ENCODE peak calls at places on chromosomes 5 and 9, in seven cellular contexts. N is type B pancreatic cell, X is GM12865, I is tibial nerve, O is A673, D is fibroblast of mammary gland, T is H1. B is an unnamed sample.

GRCh38 chr5:173703466-173703865 is 87.0 kb upstream of the BOD1 start:
- DNase-seq in D (no peak), N (no peak), X (no peak), T (no peak), I (no peak), O (no peak), B (no peak)

GRCh38 chr5:135740475-135740874 is 94.0 kb upstream of the SLC25A48 start:
- DNase-seq in X (peak), O (no peak), N (peak), T (no peak), D (no peak), I (no peak), B (no peak)

GRCh38 chr9:130433168-130433946 is 11.4 kb upstream of the ASS1 start:
- DNase-seq in I (no peak), O (peak), D (no peak), N (no peak), T (no peak), X (peak), B (peak)

GRCh38 chr9:20573023-20573422 is 49.3 kb downstream of the MLLT3 start:
- DNase-seq in N (no peak), X (peak), O (no peak), D (no peak), I (no peak), T (no peak), B (no peak)

GRCh38 chr5:167763772-167764171 is 527.7 kb upstream of the WWC1 start:
- DNase-seq in N (no peak), O (no peak), D (peak), X (no peak), T (no peak), I (no peak), B (no peak)

GRCh38 chr5:74275204-74275992 is 365.1 kb downstream of the ENC1 start:
- DNase-seq in T (no peak), I (no peak), D (peak), N (no peak), O (peak), X (no peak), B (no peak)

GRCh38 chr5:56190500-56190899 is 42.6 kb downstream of the ANKRD55 start:
- DNase-seq in X (no peak), N (no peak), D (peak), T (no peak), O (peak), I (no peak), B (no peak)

GRCh38 chr9:91131433-91131839 is 230.3 kb downstream of the AUH start:
- DNase-seq in X (peak), I (no peak), N (no peak), O (peak), D (peak), T (no peak), B (no peak)

GRCh38 chr9:110031511-110032173 is 176.3 kb downstream of the C9orf152 start:
- DNase-seq in T (no peak), D (peak), O (no peak), I (no peak), X (no peak), N (no peak), B (no peak)

GRCh38 chr5:54180616-54181015 is 129.8 kb downstream of the ARL15 start:
- DNase-seq in D (peak), I (no peak), N (no peak), T (no peak), X (no peak), O (no peak), B (no peak)

GRCh38 chr9:114047717-114048116 is 30.4 kb downstream of the AMBP start:
- DNase-seq in O (peak), I (no peak), T (no peak), D (no peak), X (peak), N (peak), B (no peak)

GRCh38 chr5:75037106-75037505 is 15.3 kb downstream of the GCNT4 start:
- DNase-seq in O (peak), I (no peak), X (no peak), D (peak), N (no peak), T (no peak), B (no peak)

GRCh38 chr5:61449756-61450155 is 117.7 kb downstream of the ZSWIM6 start:
- DNase-seq in I (no peak), T (no peak), N (no peak), X (no peak), D (no peak), O (no peak), B (no peak)

GRCh38 chr9:128026255-128027165 is 40.6 kb downstream of the NAIF1 start:
- DNase-seq in N (no peak), X (peak), I (no peak), D (no peak), T (no peak), O (no peak), B (no peak)

GRCh38 chr9:2060425-2060824 is 45.3 kb downstream of the SMARCA2 start:
- DNase-seq in T (no peak), D (peak), X (no peak), O (no peak), I (no peak), N (no peak), B (no peak)

GRCh38 chr5:175696139-175696854 is 38.4 kb downstream of the HRH2 start:
- DNase-seq in O (peak), I (peak), X (peak), T (peak), N (no peak), D (no peak), B (no peak)

GRCh38 chr9:123946257-123946855 is 16.4 kb upstream of the DENND1A start:
- DNase-seq in N (no peak), T (no peak), I (no peak), D (no peak), O (no peak), X (no peak), B (no peak)

GRCh38 chr9:125747765-125748510 is 765 bp downstream of the PBX3 start:
- DNase-seq in X (peak), N (peak), O (no peak), D (no peak), I (no peak), T (no peak), B (peak)

GRCh38 chr9:33157960-33158359 is 9.2 kb downstream of the B4GALT1 start:
- DNase-seq in N (no peak), X (no peak), T (no peak), O (no peak), I (no peak), D (no peak), B (peak)

GRCh38 chr5:33997331-33997983 is 10.4 kb downstream of the AMACR start:
- DNase-seq in D (peak), O (peak), I (peak), X (peak), N (no peak), T (no peak), B (no peak)

GRCh38 chr5:157718529-157718928 is 12.7 kb upstream of the THG1L start:
- DNase-seq in I (no peak), T (no peak), N (no peak), X (peak), D (peak), O (peak), B (no peak)

GRCh38 chr5:169435506-169436230 is 134.7 kb upstream of the SLIT3 start:
- DNase-seq in X (no peak), T (no peak), O (no peak), I (no peak), N (no peak), D (peak), B (no peak)

GRCh38 chr9:89810434-89810833 is 205.6 kb downstream of the GADD45G start:
- DNase-seq in N (peak), O (peak), T (no peak), I (no peak), D (no peak), X (no peak), B (no peak)

GRCh38 chr5:147403659-147404640 is 105.9 kb downstream of the DPYSL3 start:
- DNase-seq in X (peak), I (no peak), O (no peak), T (no peak), D (peak), N (no peak), B (no peak)

GRCh38 chr5:158802941-158803341 is 296.8 kb downstream of the EBF1 start:
- DNase-seq in D (peak), T (no peak), X (no peak), I (no peak), O (no peak), N (no peak), B (no peak)

GRCh38 chr5:57304931-57305330 is 131.1 kb downstream of the GPBP1 start:
- DNase-seq in X (no peak), T (no peak), D (no peak), I (no peak), O (no peak), N (no peak), B (no peak)

GRCh38 chr5:61915646-61916045 is 390.4 kb upstream of the KIF2A start:
- DNase-seq in N (no peak), T (no peak), X (no peak), D (no peak), I (no peak), O (no peak), B (no peak)

GRCh38 chr9:132498811-132499210 is 83.6 kb upstream of the BARHL1 start:
- DNase-seq in T (no peak), N (no peak), O (no peak), I (no peak), D (no peak), X (no peak), B (no peak)

GRCh38 chr9:35907732-35908483 is 1.4 kb upstream of the SPAAR start:
- DNase-seq in N (no peak), I (peak), D (peak), O (peak), X (no peak), T (peak), B (no peak)

GRCh38 chr9:105082843-105083242 is 154.9 kb upstream of the ABCA1 start:
- DNase-seq in I (no peak), D (no peak), T (no peak), O (no peak), N (no peak), X (peak), B (no peak)

GRCh38 chr9:26234865-26235264 is 556.6 kb upstream of the TUSC1 start:
- DNase-seq in N (no peak), O (no peak), T (no peak), D (peak), X (no peak), I (no peak), B (no peak)

GRCh38 chr9:37454238-37454637 is 11.0 kb downstream of the ZBTB5 start:
- DNase-seq in X (no peak), T (no peak), O (no peak), I (no peak), D (no peak), N (no peak), B (no peak)

GRCh38 chr5:120293796-120294195 is 170.3 kb upstream of the PRR16 start:
- DNase-seq in I (no peak), X (no peak), N (no peak), T (no peak), D (peak), O (no peak), B (no peak)

GRCh38 chr5:16952968-16953671 is 17.0 kb upstream of the MYO10 start:
- DNase-seq in N (no peak), O (no peak), T (no peak), I (no peak), D (no peak), X (no peak), B (no peak)
- TF ChIP-seq CTCF in N (no peak), O (no peak), T (no peak), I (no peak), D (no peak), X (no peak), B (no peak)

DNA sequence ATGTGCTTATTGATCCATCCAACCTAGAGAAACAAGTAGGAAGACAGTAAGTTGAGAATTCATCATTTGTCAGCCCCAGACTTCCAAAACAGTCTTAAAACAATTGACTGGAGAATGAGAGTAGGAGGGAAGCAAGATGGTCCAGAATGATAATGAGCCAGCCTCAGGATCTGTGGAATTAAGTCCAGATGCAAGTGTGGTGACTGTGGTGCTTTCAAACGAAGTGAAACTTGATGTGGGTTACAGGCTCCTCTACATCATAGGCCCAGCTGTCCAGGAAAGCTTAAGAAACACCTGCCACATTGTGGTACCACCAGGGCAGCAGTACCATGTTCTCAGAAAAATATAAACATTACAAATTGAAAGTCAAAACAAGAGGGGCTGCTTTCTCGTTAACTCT is 1371.2 kb upstream of the DMAC1 start:
- DNase-seq in O (no peak), T (no peak), X (peak), N (no peak), D (no peak), I (no peak), B (no peak)
- TF ChIP-seq CTCF in O (no peak), T (no peak), X (no peak), N (no peak), D (no peak), I (no peak), B (no peak)

GRCh38 chr5:171955761-171956160 is 50.7 kb downstream of the FBXW11 start:
- DNase-seq in N (no peak), T (no peak), O (no peak), X (no peak), I (no peak), D (no peak), B (no peak)

GRCh38 chr5:171953860-171954701 is 52.4 kb downstream of the FBXW11 start:
- DNase-seq in T (no peak), O (no peak), D (peak), X (no peak), N (no peak), I (no peak), B (no peak)

GRCh38 chr5:171946382-171946781 is 60.1 kb downstream of the FBXW11 start:
- DNase-seq in D (no peak), I (no peak), N (no peak), X (no peak), T (no peak), O (no peak), B (no peak)

GRCh38 chr5:171954721-171955120 is 51.7 kb downstream of the FBXW11 start:
- DNase-seq in D (peak), N (no peak), O (no peak), I (no peak), T (no peak), X (no peak), B (no peak)

GRCh38 chr5:171951218-171951617 is 55.2 kb downstream of the FBXW11 start:
- DNase-seq in I (no peak), D (no peak), N (no peak), X (no peak), O (no peak), T (no peak), B (no peak)
- TF ChIP-seq CTCF in I (no peak), D (no peak), N (no peak), X (no peak), O (no peak), T (no peak), B (no peak)

GRCh38 chr5:66796306-66797292 is 200.4 kb downstream of the MAST4 start:
- DNase-seq in T (no peak), O (peak), D (peak), N (no peak), I (no peak), X (no peak), B (no peak)
- TF ChIP-seq CTCF in T (peak), O (peak), D (peak), N (peak), I (no peak), X (no peak), B (no peak)

GRCh38 chr5:42514759-42515158 is 91.5 kb downstream of the GHR start:
- DNase-seq in T (no peak), O (no peak), N (no peak), X (peak), D (no peak), I (no peak), B (no peak)
- TF ChIP-seq CTCF in T (no peak), O (no peak), N (no peak), X (no peak), D (no peak), I (no peak), B (no peak)

GRCh38 chr9:137971477-137972138 is 94.0 kb downstream of the CACNA1B start:
- DNase-seq in I (no peak), X (no peak), T (no peak), N (peak), D (no peak), O (no peak), B (peak)

GRCh38 chr9:137969685-137970084 is 92.1 kb downstream of the CACNA1B start:
- DNase-seq in N (no peak), I (no peak), D (no peak), X (no peak), T (no peak), O (no peak), B (peak)

GRCh38 chr9:137970686-137971476 is 93.3 kb downstream of the CACNA1B start:
- DNase-seq in T (no peak), D (no peak), O (no peak), I (no peak), N (peak), X (no peak), B (peak)

GRCh38 chr9:137969008-137969407 is 91.4 kb downstream of the CACNA1B start:
- DNase-seq in N (peak), D (no peak), T (no peak), X (no peak), O (no peak), I (no peak), B (peak)

DNA sequence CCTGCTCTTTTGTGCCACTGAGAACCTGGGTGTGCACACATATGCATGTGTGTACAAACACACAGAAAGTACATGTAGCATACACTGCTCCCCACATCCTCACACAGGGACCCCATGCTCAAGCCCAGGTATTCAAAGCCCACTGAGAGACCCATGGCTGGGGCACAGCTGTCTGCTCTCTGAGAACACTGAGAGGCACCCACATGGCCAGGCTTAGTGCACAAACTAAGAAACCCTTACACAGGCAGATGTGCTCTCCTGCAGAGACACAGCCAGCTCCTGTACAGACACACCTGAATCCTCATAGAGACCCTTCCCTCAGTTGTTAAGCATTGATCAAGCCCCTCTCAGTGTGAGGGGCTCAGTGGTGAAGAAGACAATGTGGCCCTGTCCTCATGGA is 92.5 kb downstream of the CACNA1B start:
- DNase-seq in N (no peak), X (no peak), O (no peak), D (no peak), I (no peak), T (no peak), B (no peak)
- TF ChIP-seq CTCF in N (no peak), X (no peak), O (no peak), D (no peak), I (no peak), T (no peak), B (no peak)

GRCh38 chr5:144487207-144487606 is 316.5 kb downstream of the KCTD16 start:
- DNase-seq in I (no peak), D (no peak), N (no peak), X (no peak), O (peak), T (no peak), B (no peak)
- TF ChIP-seq CTCF in I (no peak), D (peak), N (no peak), X (peak), O (peak), T (peak), B (no peak)